ENCODE peak calls at places on chromosomes 1 and 21, in nine cellular contexts. N, R, M, H, E, Y, G, B and O are unnamed samples. For H3K4me1, the result is how much of the 10 kb centered on the place peaks cover.

GRCh38 chr1:33575324-33575879 is 103.0 kb downstream of the ZSCAN20 start:
- DNase-seq in N (no peak), B (no peak), H (no peak), R (no peak), E (no peak), Y (no peak), M (no peak), G (no peak), O (no peak)

GRCh38 chr1:17475729-17476128 is 36.3 kb upstream of the RCC2 start:
- DNase-seq in Y (peak), N (no peak), R (no peak), G (no peak), B (peak), H (peak), E (peak), M (peak), O (peak)

GRCh38 chr1:233033366-233033765 is 83.0 kb downstream of the NTPCR start:
- DNase-seq in M (no peak), G (no peak), N (no peak), E (no peak), R (no peak), Y (no peak), B (peak), H (peak), O (no peak)

GRCh38 chr1:27598288-27598687 is 5.7 kb downstream of the AHDC1 start:
- DNase-seq in Y (no peak), H (no peak), E (no peak), M (no peak), R (no peak), G (no peak), B (peak), N (peak), O (no peak)

GRCh38 chr1:156422602-156423091 is 53.6 kb downstream of the RHBG start:
- DNase-seq in H (no peak), M (no peak), Y (no peak), E (no peak), B (no peak), R (no peak), G (no peak), N (peak), O (peak)

GRCh38 chr1:94296018-94296417 is 58.6 kb upstream of the ARHGAP29 start:
- DNase-seq in B (peak), E (peak), G (no peak), Y (peak), R (no peak), N (no peak), M (no peak), H (peak), O (peak)

GRCh38 chr1:147609358-147609757 is 61.0 kb downstream of the ACP6 start:
- DNase-seq in H (no peak), G (no peak), Y (no peak), B (no peak), M (no peak), E (no peak), N (no peak), R (no peak), O (no peak)

GRCh38 chr1:207088731-207089626 is at the start of gene C4BPB:
- DNase-seq in G (peak), H (no peak), R (no peak), Y (peak), M (peak), E (peak), B (no peak), N (no peak), O (peak)

GRCh38 chr1:7478797-7479499 is 292.1 kb upstream of the VAMP3 start:
- DNase-seq in N (no peak), B (peak), R (no peak), H (peak), E (peak), G (no peak), Y (peak), M (peak), O (peak)

GRCh38 chr1:4969556-4970129 is 315.2 kb downstream of the AJAP1 start:
- DNase-seq in M (no peak), Y (no peak), N (no peak), R (no peak), E (no peak), G (no peak), B (no peak), H (no peak), O (no peak)

GRCh38 chr1:206579747-206580437 is 32.4 kb downstream of the EIF2D start:
- DNase-seq in G (no peak), R (peak), E (peak), Y (peak), H (peak), B (peak), M (no peak), N (no peak), O (peak)

GRCh38 chr1:36783475-36783874 is 250.8 kb downstream of the GRIK3 start:
- DNase-seq in Y (no peak), H (no peak), B (no peak), N (no peak), E (no peak), M (no peak), G (no peak), R (no peak), O (no peak)

GRCh38 chr1:32887623-32888022 is 1.3 kb downstream of the HPCA start:
- DNase-seq in N (no peak), M (no peak), H (no peak), B (no peak), R (no peak), Y (no peak), E (no peak), G (no peak), O (no peak)

GRCh38 chr1:195745170-195746009 is 862.9 kb downstream of the KCNT2 start:
- DNase-seq in G (peak), N (no peak), E (peak), R (no peak), H (peak), Y (no peak), B (peak), M (no peak), O (no peak)

GRCh38 chr1:160646711-160647328 is at the start of gene SLAMF1:
- DNase-seq in G (no peak), M (no peak), B (no peak), Y (no peak), E (no peak), H (no peak), R (peak), N (no peak), O (peak)

GRCh38 chr1:38831753-38832734 is 27.5 kb downstream of the RRAGC start:
- DNase-seq in G (no peak), B (peak), Y (no peak), N (no peak), M (no peak), E (no peak), H (no peak), R (no peak), O (no peak)

GRCh38 chr1:156884560-156884959 is 9.0 kb upstream of the PEAR1 start:
- DNase-seq in R (no peak), N (peak), G (no peak), H (no peak), M (no peak), B (no peak), Y (no peak), E (no peak), O (no peak)

GRCh38 chr1:31822766-31823165 is 6.9 kb upstream of the SPOCD1 start:
- DNase-seq in E (peak), R (no peak), N (no peak), B (peak), M (no peak), Y (no peak), G (no peak), H (peak), O (no peak)

GRCh38 chr21:45461806-45462341 is 56.9 kb downstream of the COL18A1 start:
- DNase-seq in B (no peak), H (no peak), Y (no peak), M (no peak), N (no peak), E (no peak), G (no peak), R (no peak), O (no peak)

GRCh38 chr1:113058861-113059441 is 14.0 kb upstream of the LRIG2 start:
- DNase-seq in G (no peak), M (no peak), N (no peak), R (no peak), Y (no peak), B (no peak), H (no peak), E (no peak), O (no peak)

GRCh38 chr1:113053344-113054138 is 19.5 kb upstream of the LRIG2 start:
- DNase-seq in E (no peak), Y (no peak), G (no peak), R (no peak), H (no peak), M (no peak), B (no peak), N (no peak), O (no peak)

GRCh38 chr1:113055570-113055969 is 17.4 kb upstream of the LRIG2 start:
- DNase-seq in R (no peak), Y (no peak), B (no peak), G (no peak), M (no peak), N (no peak), H (no peak), E (no peak), O (no peak)

DNA sequence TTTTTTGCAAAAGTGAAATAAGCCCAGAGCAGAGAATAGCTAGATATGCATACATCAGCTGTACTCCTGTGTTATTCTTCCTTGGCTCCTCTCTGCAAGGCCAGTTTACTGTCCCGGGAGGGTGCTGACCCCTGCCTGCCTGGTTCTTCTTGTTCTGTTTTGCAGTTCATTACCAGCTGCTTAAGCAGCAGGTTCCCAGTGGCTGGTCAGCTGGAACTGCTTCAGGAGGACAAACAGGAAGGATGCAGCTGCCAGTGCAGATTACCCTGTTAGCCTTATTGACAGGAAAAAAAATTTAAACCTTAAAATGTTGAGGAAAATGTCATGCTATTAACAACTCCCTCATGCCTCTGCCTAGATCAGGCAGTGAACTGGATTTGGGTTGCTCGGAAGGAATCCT is 16.0 kb upstream of the LRIG2 start:
- DNase-seq in B (no peak), H (no peak), M (no peak), G (peak), R (peak), E (no peak), Y (no peak), N (peak), O (no peak)
- H2AFZ ChIP-seq in B (no peak), H (no peak), M (no peak), G (no peak), R (peak), E (no peak), Y (no peak), N (peak), O (no peak)

DNA sequence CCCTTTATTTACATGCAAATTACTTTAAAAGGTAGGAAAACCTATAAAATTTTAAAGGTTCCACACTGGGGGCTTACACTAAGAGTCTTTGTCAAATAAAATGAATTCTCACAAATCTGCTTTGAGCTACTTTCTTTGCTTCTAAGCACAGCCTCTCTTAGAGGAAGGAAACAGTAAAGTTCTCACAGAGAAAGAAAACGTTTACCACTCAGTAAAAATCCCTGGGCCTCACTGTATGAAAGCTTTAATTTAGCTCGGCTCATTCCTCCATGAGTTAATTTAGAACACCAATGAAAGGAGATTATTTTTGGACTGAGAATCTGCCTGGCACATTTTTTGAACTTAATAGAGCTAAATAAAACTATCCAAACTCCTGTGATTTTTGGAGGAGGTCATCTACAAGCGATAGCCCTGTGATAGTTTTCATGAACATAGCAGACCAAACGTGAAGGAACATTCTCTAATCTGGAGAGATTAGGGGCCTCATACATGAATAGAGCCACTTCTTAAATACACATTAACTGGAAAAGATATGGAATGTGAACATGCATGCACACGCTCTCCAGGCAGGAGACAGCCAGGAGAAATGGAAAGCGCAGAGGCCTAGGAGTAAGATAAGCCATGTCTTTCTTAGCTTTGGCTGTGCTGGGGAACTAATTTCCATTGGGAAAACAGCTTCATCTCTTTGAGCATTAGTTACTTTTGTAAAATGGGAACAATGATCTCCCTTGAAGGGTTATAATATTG is 32.8 kb downstream of the PRRX1 start:
- DNase-seq in R (no peak), B (no peak), H (no peak), M (no peak), Y (no peak), G (no peak), E (no peak), N (no peak), O (no peak)
- H3K4me1 ChIP-seq in R (under half), B (half or more), H (under half), M (under half), Y (under half), G (under half), E (under half), N (under half), O (under half)

GRCh38 chr1:117229217-117229616 is 18.5 kb upstream of the VTCN1 start:
- DNase-seq in G (no peak), H (no peak), N (no peak), Y (no peak), R (no peak), B (no peak), E (no peak), M (no peak), O (no peak)

GRCh38 chr1:117235863-117236465 is 25.2 kb upstream of the VTCN1 start:
- DNase-seq in G (no peak), R (no peak), E (no peak), M (no peak), N (no peak), B (no peak), Y (no peak), H (no peak), O (no peak)

GRCh38 chr1:117232551-117232950 is 21.8 kb upstream of the VTCN1 start:
- DNase-seq in R (no peak), M (no peak), Y (peak), E (peak), H (no peak), B (no peak), G (no peak), N (no peak), O (no peak)

GRCh38 chr1:117225931-117226330 is 15.2 kb upstream of the VTCN1 start:
- DNase-seq in Y (no peak), R (no peak), H (no peak), B (no peak), N (no peak), E (peak), M (no peak), G (no peak), O (no peak)

DNA sequence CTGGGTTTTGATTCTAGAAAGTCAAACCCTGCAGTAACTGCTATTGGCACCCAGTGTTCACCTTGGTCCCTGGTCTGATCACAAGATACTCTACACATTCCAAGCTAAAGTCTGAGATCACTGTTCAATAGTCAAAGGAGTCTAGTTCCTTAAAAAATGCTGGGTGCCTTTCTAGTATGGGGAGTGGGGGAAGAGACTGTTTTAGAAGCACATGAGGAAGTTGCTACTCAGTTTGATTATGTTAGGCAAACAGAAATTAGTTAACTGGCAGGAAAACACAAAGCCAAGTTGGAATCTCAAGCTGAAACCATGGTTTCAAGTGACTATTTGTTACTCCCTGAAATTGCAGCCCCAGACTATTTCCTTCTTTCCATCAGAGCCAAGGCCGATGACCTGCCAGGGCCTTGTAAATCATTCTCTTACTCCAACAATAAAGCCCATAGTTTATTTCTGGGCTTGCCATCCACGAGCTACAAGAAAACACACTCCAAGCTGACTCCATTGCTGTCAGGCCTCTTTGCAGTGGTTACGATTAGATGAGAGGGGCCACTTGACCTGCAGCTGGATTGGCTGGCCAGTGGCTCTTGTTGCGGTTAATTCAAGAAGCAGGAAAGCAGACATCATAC is 21.1 kb upstream of the VTCN1 start:
- DNase-seq in E (peak), M (peak), R (no peak), Y (no peak), N (no peak), B (no peak), H (no peak), G (no peak), O (no peak)
- H2AFZ ChIP-seq in E (no peak), M (no peak), R (no peak), Y (no peak), N (no peak), B (no peak), H (no peak), G (no peak), O (no peak)

DNA sequence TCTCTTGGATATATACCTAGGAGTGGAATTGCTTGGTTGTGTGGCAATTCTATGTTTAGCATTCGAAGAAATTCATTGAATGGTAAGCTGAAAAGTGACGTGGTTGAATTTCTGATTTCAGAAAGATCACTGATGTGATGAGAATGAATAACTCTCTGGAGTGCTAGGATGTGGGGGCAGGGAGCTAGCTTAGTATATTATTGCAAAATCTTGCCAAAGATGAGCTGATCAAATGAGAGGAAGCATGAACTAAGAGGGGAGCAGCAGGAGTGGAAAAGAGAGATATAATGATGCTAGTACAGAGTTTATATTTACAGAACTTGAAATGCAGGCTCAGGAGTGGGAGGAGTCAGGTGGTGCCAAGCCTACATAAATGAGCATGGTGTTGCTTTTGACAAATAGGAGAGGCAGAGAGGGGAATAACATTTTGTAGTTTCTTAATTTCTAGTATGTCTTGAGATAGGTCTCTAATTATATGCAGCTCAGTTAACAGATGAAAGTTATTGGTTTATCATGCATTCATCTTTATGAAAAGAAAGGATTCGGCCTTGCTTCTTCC is 38.1 kb upstream of the NBL1 start:
- DNase-seq in B (peak), R (no peak), Y (no peak), N (no peak), H (peak), G (no peak), E (no peak), M (no peak), O (no peak)
- H3K4me1 ChIP-seq in B (under half), R (under half), Y (under half), N (under half), H (under half), G (under half), E (under half), M (under half), O (under half)